ENCODE peak calls at places on chromosome 15, in four cellular contexts. D is HepG2, P is WTC11, C is K562. V is an unnamed sample.

GRCh38 chr15:41695750-41696436 is 35.7 kb downstream of the MGA start:
- DNase-seq in C (peak), P (no peak), D (peak), V (peak)

GRCh38 chr15:85496551-85497545 is 116.4 kb downstream of the AKAP13 start:
- DNase-seq in P (no peak), D (peak), C (no peak), V (no peak)

GRCh38 chr15:101188517-101189340 is 63.1 kb downstream of the CHSY1 start:
- DNase-seq in C (no peak), P (no peak), D (no peak), V (no peak)

GRCh38 chr15:64209680-64210334 is 47.0 kb upstream of the PPIB start:
- DNase-seq in D (peak), P (no peak), C (peak), V (no peak)

GRCh38 chr15:28109626-28110415 is 10.7 kb upstream of the OCA2 start:
- DNase-seq in D (no peak), C (no peak), P (no peak), V (no peak)

GRCh38 chr15:35827156-35827555 is 281.2 kb upstream of the DPH6 start:
- DNase-seq in D (no peak), P (no peak), C (no peak), V (no peak)

GRCh38 chr15:20340931-20341661 is 200.5 kb downstream of the GOLGA6L6 start:
- DNase-seq in C (peak), D (no peak), P (peak), V (no peak)

GRCh38 chr15:37289109-37289765 is 188.9 kb upstream of the MEIS2 start:
- DNase-seq in P (peak), D (peak), C (no peak), V (peak)

GRCh38 chr15:59237854-59238252 is 31.2 kb downstream of the LDHAL6B start:
- DNase-seq in P (no peak), D (no peak), C (no peak), V (no peak)

GRCh38 chr15:48693474-48693873 is 48.0 kb upstream of the FBN1 start:
- DNase-seq in D (no peak), C (no peak), P (no peak), V (no peak)

GRCh38 chr15:85749261-85750151 is 45.2 kb downstream of the KLHL25 start:
- DNase-seq in C (no peak), D (no peak), P (no peak), V (no peak)

GRCh38 chr15:67501836-67502461 is 19.0 kb upstream of the C15orf61 start:
- DNase-seq in P (no peak), C (no peak), D (no peak), V (no peak)

GRCh38 chr15:78944669-78945407 is at the start of gene CTSH:
- DNase-seq in C (peak), D (peak), P (peak), V (peak)

DNA sequence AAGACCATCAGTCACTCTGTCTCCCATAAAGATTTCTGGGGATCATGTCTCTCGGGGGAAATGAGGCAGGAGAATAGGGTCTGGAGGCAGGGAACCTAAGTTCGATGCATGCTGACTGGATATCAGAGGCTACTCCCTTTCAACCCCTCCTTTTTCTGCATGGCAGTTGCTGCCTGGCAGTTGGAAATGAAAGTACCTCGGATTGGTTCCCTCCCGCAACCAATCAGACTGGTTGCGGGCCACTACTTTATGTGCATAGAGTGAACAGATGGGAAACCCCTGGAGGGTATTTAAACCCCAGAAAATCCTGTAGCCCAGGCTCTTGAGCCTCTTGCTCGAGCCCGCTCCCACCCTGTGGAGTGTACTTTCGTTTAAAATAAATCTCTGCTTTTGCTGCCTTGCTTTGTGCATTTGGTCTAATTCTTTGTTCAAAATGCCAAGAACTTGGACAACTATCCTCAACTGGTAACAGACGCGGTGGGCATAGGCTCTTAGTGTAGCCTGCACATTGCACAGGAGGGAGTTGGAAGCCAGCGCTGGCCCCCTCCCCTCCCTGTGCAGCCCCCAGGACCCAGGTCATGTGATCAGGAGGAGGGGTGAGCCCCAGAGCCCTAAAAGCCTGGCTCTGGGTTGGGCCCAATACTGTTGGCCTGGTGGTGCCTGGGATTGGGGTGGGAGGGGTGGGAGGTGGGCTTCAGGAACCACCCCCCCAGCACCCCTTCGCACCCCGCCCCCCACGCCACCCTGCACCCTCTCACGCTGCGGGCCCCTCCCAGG is 26.9 kb downstream of the RHCG start:
- DNase-seq in C (no peak), D (no peak), P (no peak), V (no peak)
- TF ChIP-seq ELF4 in C (no peak), D (no peak), P (no peak), V (no peak)

GRCh38 chr15:57464480-57464879 is 88.2 kb downstream of the CGNL1 start:
- DNase-seq in D (no peak), P (no peak), C (no peak), V (no peak)

GRCh38 chr15:57461541-57461940 is 85.2 kb downstream of the CGNL1 start:
- DNase-seq in C (no peak), D (no peak), P (no peak), V (no peak)

GRCh38 chr15:57460208-57460816 is 84.0 kb downstream of the CGNL1 start:
- DNase-seq in C (no peak), D (no peak), P (no peak), V (no peak)

GRCh38 chr15:57462391-57462790 is 86.1 kb downstream of the CGNL1 start:
- DNase-seq in D (no peak), C (no peak), P (no peak), V (no peak)

GRCh38 chr15:57463360-57463759 is 87.1 kb downstream of the CGNL1 start:
- DNase-seq in P (no peak), D (no peak), C (no peak), V (no peak)
- TF ChIP-seq ELF4 in P (no peak), D (no peak), C (no peak), V (no peak)

DNA sequence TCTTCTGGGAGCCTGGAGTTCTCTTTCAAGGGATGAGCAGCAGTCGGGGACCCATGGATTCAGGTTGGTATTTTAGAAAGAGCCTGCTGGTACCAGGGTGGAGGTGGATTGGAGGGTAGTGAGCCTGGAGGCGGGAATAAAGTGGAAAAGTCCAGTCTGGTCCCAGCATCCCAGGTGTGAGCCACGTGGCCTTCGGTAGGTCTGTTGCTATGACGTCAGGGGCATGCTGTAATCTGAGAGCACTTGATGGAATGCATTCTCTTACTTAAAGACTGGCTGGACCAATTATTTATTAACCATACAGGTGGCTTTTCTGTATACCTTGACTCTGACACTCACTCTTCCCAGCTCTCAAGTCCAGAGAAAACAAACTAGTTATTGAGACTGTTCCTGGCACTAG is 389.9 kb upstream of the RGMA start:
- DNase-seq in C (no peak), P (no peak), D (no peak), V (no peak)
- TF ChIP-seq ELF4 in C (no peak), P (no peak), D (no peak), V (no peak)

GRCh38 chr15:81069909-81070308 is 64.2 kb upstream of the CFAP161 start:
- DNase-seq in D (no peak), C (no peak), P (no peak), V (no peak)

GRCh38 chr15:81068516-81068915 is 65.6 kb upstream of the CFAP161 start:
- DNase-seq in C (no peak), P (no peak), D (no peak), V (no peak)

GRCh38 chr15:81071130-81071529 is 62.9 kb upstream of the CFAP161 start:
- DNase-seq in P (no peak), C (no peak), D (no peak), V (no peak)

GRCh38 chr15:81071705-81072104 is 62.4 kb upstream of the CFAP161 start:
- DNase-seq in P (no peak), C (no peak), D (no peak), V (no peak)

DNA sequence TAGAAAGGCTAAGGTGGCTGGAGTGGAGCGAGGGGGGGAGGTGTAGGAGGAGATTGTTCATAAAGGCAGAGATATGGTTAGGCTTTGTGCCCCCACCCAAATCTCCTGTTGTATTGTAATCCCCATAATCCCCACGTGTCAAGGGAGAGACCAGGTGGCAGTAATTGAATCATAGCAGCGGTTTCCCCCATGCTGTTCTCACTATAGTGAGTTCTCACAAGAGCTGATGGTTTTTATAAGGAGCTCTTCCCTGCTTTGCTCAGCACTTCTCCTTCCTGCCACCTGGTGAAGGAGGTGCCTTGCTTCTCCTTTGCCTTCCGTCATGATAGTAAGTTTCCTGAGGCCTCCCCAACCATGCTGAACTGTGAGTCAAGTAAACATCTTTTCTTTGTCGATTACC is 64.7 kb upstream of the CFAP161 start:
- DNase-seq in D (no peak), C (no peak), P (no peak), V (no peak)
- TF ChIP-seq ELF4 in D (no peak), C (no peak), P (no peak), V (no peak)

GRCh38 chr15:70741107-70741511 is 22.2 kb downstream of the UACA start:
- DNase-seq in C (no peak), D (peak), P (no peak), V (peak)

GRCh38 chr15:70742928-70743327 is 20.4 kb downstream of the UACA start:
- DNase-seq in C (no peak), D (no peak), P (no peak), V (no peak)

DNA sequence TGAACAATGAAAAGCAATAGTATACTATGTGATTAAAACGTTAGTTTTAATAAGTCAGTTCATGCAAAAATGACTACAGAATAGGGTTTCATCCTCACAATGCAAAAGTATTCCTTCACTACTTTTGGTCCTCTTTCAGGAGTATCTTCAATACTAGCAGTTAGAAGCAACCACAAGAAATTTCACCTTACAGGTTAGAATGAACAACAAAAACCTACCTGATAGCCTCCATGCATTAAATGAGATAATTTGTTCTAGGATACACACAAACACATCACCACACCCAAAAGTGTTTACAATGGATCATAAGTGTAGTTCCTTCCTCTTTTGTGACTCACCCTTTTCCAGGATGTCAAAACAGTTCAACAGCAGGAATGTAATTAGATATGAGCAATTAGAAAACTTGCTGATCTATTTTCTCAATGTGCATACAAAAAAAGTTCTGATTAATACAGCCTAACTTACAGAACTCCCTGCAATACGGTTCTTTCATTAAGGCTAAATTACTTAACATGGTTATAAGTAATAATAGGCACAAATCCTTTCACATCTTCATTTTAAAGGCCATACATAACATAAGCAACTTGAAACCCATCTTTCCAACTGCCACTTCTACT is 21.6 kb downstream of the UACA start:
- DNase-seq in C (no peak), D (peak), P (no peak), V (no peak)
- TF ChIP-seq ELF4 in C (no peak), D (no peak), P (no peak), V (no peak)

V was measured in HEK293T.